ENCODE peak calls at places on chromosomes 3 and 15, in four cellular contexts. R is psoas muscle, O is Peyer's patch, K is mucosa of descending colon. C is an unnamed sample. For H3K36me3, the result is how much of the 10 kb centered on the place peaks cover.

GRCh38 chr3:32398531-32398930 is 6.9 kb downstream of the CMTM7 start:
- DNase-seq in O (no peak), K (no peak), R (peak), C (peak)

GRCh38 chr3:65597952-65598413 is 440.7 kb downstream of the MAGI1 start:
- DNase-seq in R (no peak), K (no peak), O (no peak), C (no peak)

GRCh38 chr15:80442728-80443403 is 38.7 kb downstream of the ARNT2 start:
- DNase-seq in K (no peak), O (no peak), R (no peak), C (no peak)

GRCh38 chr15:90762109-90762508 is 45.0 kb downstream of the BLM start:
- DNase-seq in K (no peak), R (peak), O (no peak), C (peak)

GRCh38 chr3:43024183-43024865 is 45.2 kb downstream of the GASK1A start:
- DNase-seq in K (no peak), R (no peak), O (no peak), C (no peak)

GRCh38 chr15:88126695-88127476 is 129.7 kb downstream of the NTRK3 start:
- DNase-seq in K (no peak), O (no peak), R (no peak), C (no peak)

GRCh38 chr3:150348500-150348899 is 59.6 kb upstream of the TSC22D2 start:
- DNase-seq in R (no peak), K (no peak), O (no peak), C (peak)

GRCh38 chr15:25176616-25176923 is 221.8 kb downstream of the SNRPN start:
- DNase-seq in K (no peak), R (peak), O (peak), C (peak)

GRCh38 chr3:43161684-43162512 is 56.0 kb upstream of the POMGNT2 start:
- DNase-seq in R (no peak), K (no peak), O (no peak), C (no peak)

GRCh38 chr15:48984811-48985352 is 21.2 kb upstream of the SHC4 start:
- DNase-seq in K (no peak), O (no peak), R (no peak), C (no peak)

GRCh38 chr15:44537728-44538240 is 837 bp downstream of the EIF3J start:
- DNase-seq in K (no peak), O (no peak), R (no peak), C (no peak)

GRCh38 chr3:9598783-9599387 is 45.3 kb upstream of the LHFPL4 start:
- DNase-seq in O (no peak), K (no peak), R (no peak), C (no peak)
- TF ChIP-seq CTCF in O (no peak), K (no peak), R (no peak), C (no peak)

GRCh38 chr15:51907136-51907862 is 64.3 kb downstream of the LEO1 start:
- DNase-seq in K (no peak), R (no peak), O (peak), C (peak)
- H3K36me3 ChIP-seq in K (under half), R (under half), O (under half), C (half or more)

GRCh38 chr3:48013288-48013980 is 2.8 kb downstream of the MAP4 start:
- DNase-seq in K (no peak), R (no peak), O (no peak), C (peak)
- H3K4me3 ChIP-seq in K (no peak), R (peak), O (no peak), C (no peak)

GRCh38 chr3:52040600-52040999 is 15.8 kb downstream of the DUSP7 start:
- DNase-seq in K (no peak), R (no peak), O (no peak), C (no peak)

GRCh38 chr3:52043750-52044149 is 12.6 kb downstream of the DUSP7 start:
- DNase-seq in R (no peak), K (no peak), O (no peak), C (no peak)

GRCh38 chr3:52039846-52040245 is 16.5 kb downstream of the DUSP7 start:
- DNase-seq in O (no peak), R (peak), K (no peak), C (peak)

GRCh38 chr3:52039426-52039825 is 16.9 kb downstream of the DUSP7 start:
- DNase-seq in O (no peak), K (no peak), R (no peak), C (no peak)

GRCh38 chr3:52041118-52041847 is 15.1 kb downstream of the DUSP7 start:
- DNase-seq in K (no peak), O (no peak), R (no peak), C (no peak)
- TF ChIP-seq CTCF in K (no peak), O (no peak), R (no peak), C (no peak)

C was measured in stomach.